ENCODE peak calls at places on chromosomes 3 and 15, in four cellular contexts. Z is HepG2, M is suprapubic skin, B is transverse colon. J is an unnamed sample.

GRCh38 chr3:107128942-107129341 is 248.3 kb upstream of the CCDC54 start:
- DNase-seq in Z (no peak), M (no peak), B (no peak), J (no peak)

GRCh38 chr3:154356009-154356408 is 31.7 kb upstream of the DHX36 start:
- DNase-seq in Z (no peak), M (no peak), B (no peak), J (no peak)

GRCh38 chr15:38714309-38715072 is 149.9 kb upstream of the RASGRP1 start:
- DNase-seq in Z (no peak), M (no peak), B (no peak), J (no peak)

GRCh38 chr15:98720036-98720435 is 71.7 kb downstream of the IGF1R start:
- DNase-seq in Z (no peak), M (no peak), B (no peak), J (no peak)

GRCh38 chr15:74396445-74397238 is 29.2 kb upstream of the CYP11A1 start:
- DNase-seq in Z (peak; percentile 84), M (no peak), B (peak; percentile 46), J (no peak)

GRCh38 chr3:59759298-59760169 is 709.7 kb upstream of the CFAP20DC start:
- DNase-seq in Z (peak; percentile 9), M (no peak), B (no peak), J (no peak)

GRCh38 chr15:80396094-80396493 is 8.1 kb upstream of the ARNT2 start:
- DNase-seq in Z (no peak), M (no peak), B (no peak), J (no peak)

GRCh38 chr3:107684431-107684925 is 161.7 kb downstream of the BBX start:
- DNase-seq in Z (peak; percentile 93), M (no peak), B (no peak), J (no peak)

GRCh38 chr3:194129581-194130133 is 6.3 kb upstream of the HES1 start:
- DNase-seq in Z (peak; percentile 80), M (no peak), B (peak; percentile 44), J (peak; percentile 60)

GRCh38 chr15:90203922-90204321 is 2.8 kb downstream of the SEMA4B start:
- DNase-seq in Z (no peak), M (no peak), B (no peak), J (no peak)

GRCh38 chr3:138974467-138974866 is 27.4 kb downstream of the FOXL2NB start:
- DNase-seq in Z (no peak), M (no peak), B (no peak), J (no peak)

GRCh38 chr3:110773413-110773954 is 298.1 kb upstream of the NECTIN3 start:
- DNase-seq in Z (peak; percentile 99), M (no peak), B (no peak), J (no peak)

GRCh38 chr15:61426466-61426865 is 197.4 kb upstream of the RORA start:
- DNase-seq in Z (no peak), M (no peak), B (no peak), J (no peak)

GRCh38 chr3:169710619-169711018 is 47.1 kb upstream of the MECOM start:
- DNase-seq in Z (no peak), M (no peak), B (no peak), J (no peak)

GRCh38 chr3:156151824-156152428 is 31.5 kb downstream of the KCNAB1 start:
- DNase-seq in Z (peak; percentile 35), M (peak; percentile 71), B (peak; percentile 73), J (peak; percentile 42)

GRCh38 chr15:72284781-72285180 is 12.4 kb upstream of the PARP6 start:
- DNase-seq in Z (no peak), M (no peak), B (no peak), J (no peak)

GRCh38 chr3:36373084-36373483 is 7.2 kb upstream of the STAC start:
- DNase-seq in Z (no peak), M (no peak), B (no peak), J (no peak)

GRCh38 chr3:99419111-99419510 is 219.3 kb upstream of the COL8A1 start:
- DNase-seq in Z (no peak), M (no peak), B (no peak), J (no peak)

GRCh38 chr3:18847583-18848197 is 300.6 kb upstream of the KCNH8 start:
- DNase-seq in Z (peak; percentile 10), M (no peak), B (no peak), J (no peak)

GRCh38 chr3:81823882-81824395 is 62.5 kb upstream of the GBE1 start:
- DNase-seq in Z (no peak), M (no peak), B (no peak), J (no peak)

GRCh38 chr3:71057526-71057894 is 526.0 kb downstream of the FOXP1 start:
- DNase-seq in Z (no peak), M (no peak), B (peak; percentile 47), J (no peak)

GRCh38 chr3:19254784-19255338 is 106.6 kb downstream of the KCNH8 start:
- DNase-seq in Z (no peak), M (no peak), B (no peak), J (no peak)

GRCh38 chr3:106130384-106131084 is 261.7 kb upstream of the CBLB start:
- DNase-seq in Z (no peak), M (no peak), B (no peak), J (no peak)

GRCh38 chr3:148518520-148518919 is 179.2 kb upstream of the AGTR1 start:
- DNase-seq in Z (no peak), M (no peak), B (no peak), J (no peak)

GRCh38 chr15:40702077-40702476 is 7.1 kb downstream of the RAD51 start:
- DNase-seq in Z (peak; percentile 4), M (no peak), B (no peak), J (no peak)

GRCh38 chr3:9098716-9099675 is 135.7 kb upstream of the RAD18 start:
- DNase-seq in Z (no peak), M (no peak), B (no peak), J (peak; percentile 57)

GRCh38 chr15:82828064-82828463 is 18.6 kb downstream of the WHAMM start:
- DNase-seq in Z (peak; percentile 60), M (no peak), B (no peak), J (no peak)
- H3K36me3 ChIP-seq in Z (peaks cover 73% of the 10 kb centered on the region), M (peaks cover 95% of the 10 kb centered on the region), B (peaks cover 78% of the 10 kb centered on the region), J (no peaks in the 10 kb centered on the region)

GRCh38 chr15:43748376-43748775 is 2.1 kb downstream of the PDIA3 start:
- DNase-seq in Z (no peak), M (no peak), B (no peak), J (no peak)
- H3K4me3 ChIP-seq in Z (peak overlapping the region; percentile 21), M (no peak overlapping the region), B (no peak overlapping the region), J (peak overlapping the region; percentile 95)

DNA sequence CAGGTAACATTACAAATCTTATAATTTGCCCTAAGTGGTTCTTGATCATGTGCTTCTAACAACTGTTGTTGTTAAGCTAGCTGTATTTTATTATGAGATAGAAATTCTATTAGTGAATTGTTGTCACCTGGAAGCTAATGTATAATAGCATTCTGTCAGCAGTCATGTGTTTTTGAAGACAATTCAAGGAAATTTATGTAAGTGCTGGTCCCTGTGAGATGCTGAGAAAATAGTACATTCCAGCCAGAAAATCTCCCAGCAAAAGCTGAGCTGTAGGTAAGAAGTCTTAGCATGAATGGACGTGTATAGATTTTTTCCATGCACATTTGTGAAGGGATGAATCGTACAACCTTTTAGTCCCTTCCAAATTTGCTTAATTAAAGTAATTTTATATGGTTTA is 120.0 kb upstream of the C15orf61 start:
- DNase-seq in Z (no peak), M (no peak), B (no peak), J (no peak)
- TF ChIP-seq EP300 in Z (no peak), M (no peak), B (no peak), J (no peak)

DNA sequence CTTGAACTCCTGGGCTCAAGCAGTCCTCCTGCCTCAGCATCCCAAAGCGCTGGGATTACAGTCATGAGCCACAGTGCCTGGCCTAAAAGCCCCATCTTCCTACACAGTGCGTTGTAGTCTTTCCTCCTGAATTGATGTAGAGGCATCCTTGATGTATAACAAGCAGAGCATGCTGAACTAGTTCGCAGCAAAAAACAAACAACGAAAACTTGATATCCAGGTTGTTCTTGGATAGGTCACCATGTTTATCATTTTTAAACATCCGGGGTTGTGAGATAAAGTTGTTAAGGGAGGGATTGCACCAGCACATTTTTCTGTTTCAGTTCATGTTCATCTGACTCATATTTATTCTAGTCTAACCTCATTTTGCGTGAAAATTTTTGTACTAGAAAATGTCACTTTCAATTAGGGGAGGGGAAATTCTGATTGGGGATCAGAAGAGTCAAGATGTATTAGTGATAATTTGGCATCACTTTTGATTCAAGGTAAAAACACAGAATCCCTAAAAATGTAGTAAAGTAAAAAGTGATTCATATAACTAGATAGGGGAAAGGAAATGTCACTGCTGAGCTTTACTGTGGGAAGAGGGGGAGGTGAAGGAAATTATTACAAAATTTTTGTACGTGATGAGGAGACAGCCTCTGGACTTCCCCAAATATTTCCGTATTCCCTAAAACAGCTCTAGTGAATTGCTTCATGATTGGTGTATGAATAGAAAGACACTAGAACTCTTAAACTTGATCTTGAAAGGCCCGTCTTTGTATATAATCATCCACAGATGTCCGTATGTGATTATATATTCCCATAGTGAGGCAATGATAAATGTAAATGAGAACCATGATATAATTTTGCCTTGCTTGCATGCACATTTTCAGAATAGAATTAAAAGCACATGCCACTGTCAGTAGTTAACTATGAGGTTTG is 22.9 kb downstream of the RAB8B start:
- DNase-seq in Z (peak; percentile 39), M (no peak), B (no peak), J (no peak)
- H3K36me3 ChIP-seq in Z (no peaks in the 10 kb centered on the region), M (no peaks in the 10 kb centered on the region), B (no peaks in the 10 kb centered on the region), J (no peaks in the 10 kb centered on the region)